ENCODE peak calls at places on chromosomes 5 and 9, in five cellular contexts. C is H1, D is NCI-H2029 treated with DMSO at 0.1 percent for 48 hours, E is WTC11, H is fibroblast of the aortic adventitia. R is an unnamed sample.

GRCh38 chr5:143573568-143574170 is 170.2 kb upstream of the NR3C1 start:
- DNase-seq in C (no peak), H (no peak), D (no peak), E (no peak), R (no peak)

GRCh38 chr9:108278341-108278740 is 577.4 kb downstream of the ACTL7B start:
- DNase-seq in E (no peak), C (no peak), H (no peak), D (no peak), R (no peak)

GRCh38 chr5:138974227-138975063 is 99.3 kb upstream of the LRRTM2 start:
- DNase-seq in C (no peak), D (peak), E (no peak), H (peak), R (no peak)

GRCh38 chr9:19976226-19976625 is 187.4 kb upstream of the SLC24A2 start:
- DNase-seq in E (no peak), C (no peak), D (no peak), H (no peak), R (no peak)

GRCh38 chr5:90875456-90875855 is 316.9 kb downstream of the ADGRV1 start:
- DNase-seq in C (no peak), D (no peak), H (no peak), E (no peak), R (no peak)

GRCh38 chr5:135714126-135714894 is 120.2 kb upstream of the SLC25A48 start:
- DNase-seq in H (no peak), C (no peak), D (no peak), E (no peak), R (no peak)

GRCh38 chr5:142821733-142822487 is 51.7 kb downstream of the ARHGAP26 start:
- DNase-seq in D (no peak), H (peak), E (no peak), C (no peak), R (no peak)

GRCh38 chr9:109452761-109453160 is 45.3 kb downstream of the PTPN3 start:
- DNase-seq in E (no peak), D (no peak), H (peak), C (no peak), R (no peak)

GRCh38 chr9:764105-764524 is 77.4 kb upstream of the DMRT1 start:
- DNase-seq in D (no peak), H (peak), E (peak), C (peak), R (peak)

GRCh38 chr5:80204808-80205614 is 50.8 kb downstream of the SERINC5 start:
- DNase-seq in E (no peak), C (no peak), H (peak), D (no peak), R (no peak)

GRCh38 chr5:68730220-68731010 is 363.4 kb upstream of the SLC30A5 start:
- DNase-seq in C (no peak), D (peak), H (peak), E (no peak), R (no peak)

GRCh38 chr5:43680286-43680685 is 77.3 kb downstream of the NNT start:
- DNase-seq in H (no peak), E (no peak), C (no peak), D (no peak), R (no peak)

GRCh38 chr5:170154744-170155143 is 49.0 kb downstream of the FOXI1 start:
- DNase-seq in C (no peak), E (no peak), H (no peak), D (no peak), R (no peak)

GRCh38 chr5:173670130-173670591 is 53.7 kb upstream of the BOD1 start:
- DNase-seq in E (no peak), D (no peak), H (peak), C (no peak), R (peak)

GRCh38 chr9:36187414-36187813 is 3.3 kb upstream of the CLTA start:
- DNase-seq in C (no peak), D (no peak), H (peak), E (no peak), R (no peak)

GRCh38 chr9:130824079-130824478 is 11.0 kb upstream of the ABL1 start:
- DNase-seq in D (no peak), C (no peak), E (no peak), H (no peak), R (no peak)

GRCh38 chr9:112051812-112052211 is 123.3 kb downstream of the SUSD1 start:
- DNase-seq in D (no peak), C (no peak), H (peak), E (no peak), R (no peak)

GRCh38 chr5:6732634-6733410 is 19.6 kb downstream of the TENT4A start:
- DNase-seq in C (no peak), H (peak), D (no peak), E (no peak), R (no peak)

GRCh38 chr9:38292480-38292879 is 100.0 kb upstream of the ALDH1B1 start:
- DNase-seq in E (no peak), H (no peak), C (no peak), D (no peak), R (no peak)

GRCh38 chr9:95102001-95102433 is 215.5 kb downstream of the FANCC start:
- DNase-seq in D (no peak), C (no peak), E (no peak), H (no peak), R (no peak)

GRCh38 chr9:37422289-37423104 is at the start of gene GRHPR:
- DNase-seq in C (peak), D (peak), E (peak), H (peak), R (no peak)

GRCh38 chr9:109107402-109108240 is 12.1 kb downstream of the TMEM245 start:
- DNase-seq in H (peak), E (no peak), D (peak), C (no peak), R (no peak)

GRCh38 chr5:171750316-171750788 is 35.3 kb upstream of the SMIM23 start:
- DNase-seq in H (peak), E (peak), D (no peak), C (peak), R (no peak)

GRCh38 chr5:132385321-132386105 is 16.0 kb downstream of the SLC22A5 start:
- DNase-seq in H (peak), C (peak), D (peak), E (no peak), R (no peak)

GRCh38 chr9:18905033-18905882 is 127.8 kb downstream of the SAXO1 start:
- DNase-seq in C (no peak), H (peak), D (no peak), E (no peak), R (no peak)

GRCh38 chr5:178241259-178241658 is 8.7 kb upstream of the PHYKPL start:
- DNase-seq in C (no peak), H (no peak), E (no peak), D (no peak), R (no peak)

GRCh38 chr5:80097516-80097915 is 62.4 kb downstream of the THBS4 start:
- DNase-seq in E (peak), D (no peak), C (no peak), H (no peak), R (no peak)

R was measured in NT2/D1.